ENCODE peak calls at places on chromosome 15, in four cellular contexts. P is NCI-H2081, F is Kasumi-1, V is fibroblast of mammary gland. S is an unnamed sample.
A peak's percentile ranks its signal among the peaks of the same experiment; 100 is the strongest.

GRCh38 chr15:68299436-68299835 is 21.9 kb downstream of the FEM1B start:
- DNase-seq in V (peak; percentile 46), F (no peak), P (no peak), S (no peak)

GRCh38 chr15:70501121-70501727 is 262.1 kb downstream of the UACA start:
- DNase-seq in P (no peak), V (no peak), F (no peak), S (no peak)

GRCh38 chr15:101614761-101615160 is 37.4 kb downstream of the TM2D3 start:
- DNase-seq in V (no peak), F (no peak), P (no peak), S (no peak)

GRCh38 chr15:60982249-60982932 is 246.7 kb downstream of the RORA start:
- DNase-seq in P (no peak), F (no peak), V (peak; percentile 37), S (no peak)

GRCh38 chr15:80739919-80740318 is 39.3 kb upstream of the CEMIP start:
- DNase-seq in P (no peak), V (no peak), F (no peak), S (no peak)

GRCh38 chr15:52379395-52380111 is 83.9 kb upstream of the MYO5C start:
- DNase-seq in V (no peak), F (no peak), P (no peak), S (no peak)

GRCh38 chr15:77589839-77590238 is 42.9 kb downstream of the LINGO1 start:
- DNase-seq in F (no peak), P (no peak), V (no peak), S (no peak)

GRCh38 chr15:55196011-55196410 is 730 bp downstream of the RSL24D1 start:
- DNase-seq in P (no peak), F (peak; percentile 49), V (no peak), S (peak; percentile 0)

GRCh38 chr15:31349233-31350141 is 22.9 kb downstream of the KLF13 start:
- DNase-seq in V (peak; percentile 47), P (no peak), F (no peak), S (no peak)

GRCh38 chr15:48318131-48318530 is 13.1 kb upstream of the DUT start:
- DNase-seq in P (no peak), F (no peak), V (no peak), S (no peak)

GRCh38 chr15:60212536-60212935 is 185.2 kb downstream of the ANXA2 start:
- DNase-seq in P (no peak), V (peak; percentile 31), F (no peak), S (no peak)

GRCh38 chr15:98906712-98907083 is 100.9 kb downstream of the PGPEP1L start:
- DNase-seq in V (peak; percentile 50), F (no peak), P (no peak), S (no peak)

GRCh38 chr15:64749167-64749566 is 26.2 kb downstream of the RBPMS2 start:
- DNase-seq in P (no peak), V (peak; percentile 82), F (no peak), S (no peak)

GRCh38 chr15:74460298-74460697 is 662 bp downstream of the UBL7 start:
- DNase-seq in P (no peak), V (no peak), F (no peak), S (no peak)

GRCh38 chr15:40595773-40596172 is 1.7 kb downstream of the KNL1 start:
- DNase-seq in F (no peak), V (no peak), P (peak; percentile 48), S (no peak)

S was measured in GF-D8.